ENCODE peak calls at places on chromosomes 6 and 20, in seven cellular contexts. N, J, Z, O, X, T and G are unnamed samples. For H3K4me1, the result is how much of the 10 kb centered on the place peaks cover.

GRCh38 chr6:130148181-130148580 is 74.6 kb downstream of the SAMD3 start:
- DNase-seq in N (no peak), J (no peak), Z (no peak), O (peak), X (no peak), T (no peak), G (no peak)

GRCh38 chr20:33444797-33445560 is 1.4 kb upstream of the SNTA1 start:
- DNase-seq in N (no peak), J (no peak), Z (no peak), O (peak), X (no peak), T (peak), G (no peak)

GRCh38 chr6:138571585-138572199 is 72.4 kb upstream of the NHSL1 start:
- DNase-seq in N (no peak), J (no peak), Z (no peak), O (no peak), X (no peak), T (no peak), G (peak)

GRCh38 chr6:102619585-102619984 is 1226.1 kb downstream of the GRIK2 start:
- DNase-seq in N (peak), J (no peak), Z (no peak), O (peak), X (no peak), T (no peak), G (peak)

GRCh38 chr20:44728835-44729342 is 13.7 kb downstream of the CCN5 start:
- DNase-seq in N (peak), J (no peak), Z (peak), O (peak), X (peak), T (no peak), G (peak)

GRCh38 chr6:107418118-107418517 is 41.2 kb downstream of the PDSS2 start:
- DNase-seq in N (peak), J (no peak), Z (peak), O (peak), X (no peak), T (no peak), G (peak)

GRCh38 chr6:26304213-26305096 is 60.5 kb upstream of the BTN3A2 start:
- DNase-seq in N (peak), J (no peak), Z (no peak), O (peak), X (no peak), T (peak), G (peak)

GRCh38 chr20:4813839-4814695 is 92.4 kb downstream of the PRND start:
- DNase-seq in N (no peak), J (peak), Z (no peak), O (peak), X (no peak), T (peak), G (no peak)

GRCh38 chr6:36753671-36754485 is 56.3 kb downstream of the RAB44 start:
- DNase-seq in N (no peak), J (no peak), Z (no peak), O (no peak), X (no peak), T (no peak), G (no peak)

GRCh38 chr6:2351807-2352431 is 106.5 kb upstream of the GMDS start:
- DNase-seq in N (no peak), J (no peak), Z (no peak), O (no peak), X (no peak), T (no peak), G (peak)

GRCh38 chr6:52183131-52183530 is 3.0 kb upstream of the IL17A start:
- DNase-seq in N (no peak), J (no peak), Z (no peak), O (no peak), X (no peak), T (no peak), G (no peak)

GRCh38 chr20:2144850-2145249 is 43.2 kb downstream of the STK35 start:
- DNase-seq in N (no peak), J (no peak), Z (no peak), O (peak), X (no peak), T (no peak), G (no peak)

GRCh38 chr20:62306440-62307187 is 3.8 kb downstream of the ADRM1 start:
- DNase-seq in N (no peak), J (no peak), Z (no peak), O (no peak), X (no peak), T (no peak), G (no peak)

GRCh38 chr6:652865-653264 is 4.0 kb downstream of the HUS1B start:
- DNase-seq in N (no peak), J (no peak), Z (no peak), O (no peak), X (no peak), T (no peak), G (no peak)

GRCh38 chr6:13383280-13384163 is 55.2 kb upstream of the TBC1D7 start:
- DNase-seq in N (peak), J (no peak), Z (no peak), O (no peak), X (no peak), T (no peak), G (peak)

GRCh38 chr6:163349001-163349680 is 65.4 kb upstream of the QKI start:
- DNase-seq in N (no peak), J (no peak), Z (no peak), O (no peak), X (no peak), T (no peak), G (no peak)

GRCh38 chr6:42086046-42086664 is 35.8 kb downstream of the TAF8 start:
- DNase-seq in N (no peak), J (no peak), Z (no peak), O (peak), X (no peak), T (no peak), G (no peak)

GRCh38 chr6:39841291-39841690 is 49.1 kb downstream of the DAAM2 start:
- DNase-seq in N (no peak), J (no peak), Z (no peak), O (no peak), X (no peak), T (no peak), G (peak)

GRCh38 chr6:50236164-50236563 is 186.4 kb upstream of the DEFB112 start:
- DNase-seq in N (no peak), J (no peak), Z (no peak), O (no peak), X (no peak), T (no peak), G (no peak)

GRCh38 chr6:145339089-145339488 is 396.2 kb downstream of the EPM2A start:
- DNase-seq in N (no peak), J (no peak), Z (no peak), O (no peak), X (no peak), T (no peak), G (no peak)

GRCh38 chr6:3749991-3750323 is 1.6 kb downstream of the PXDC1 start:
- DNase-seq in N (peak), J (peak), Z (no peak), O (no peak), X (no peak), T (peak), G (peak)

GRCh38 chr20:41630846-41631245 is 12.7 kb upstream of the CHD6 start:
- DNase-seq in N (no peak), J (no peak), Z (no peak), O (no peak), X (no peak), T (no peak), G (no peak)

GRCh38 chr6:146805546-146806325 is 207.0 kb downstream of the ADGB start:
- DNase-seq in N (no peak), J (no peak), Z (no peak), O (no peak), X (no peak), T (no peak), G (no peak)

GRCh38 chr6:2958802-2959201 is 12.6 kb downstream of the SERPINB6 start:
- DNase-seq in N (no peak), J (no peak), Z (no peak), O (no peak), X (no peak), T (no peak), G (no peak)

GRCh38 chr6:45344900-45345299 is 16.8 kb downstream of the RUNX2 start:
- DNase-seq in N (no peak), J (no peak), Z (no peak), O (no peak), X (no peak), T (no peak), G (no peak)

GRCh38 chr20:25399038-25399430 is 8.4 kb upstream of the ABHD12 start:
- DNase-seq in N (peak), J (no peak), Z (peak), O (peak), X (no peak), T (peak), G (peak)

GRCh38 chr6:73879894-73880293 is 183.9 kb downstream of the CD109 start:
- DNase-seq in N (no peak), J (no peak), Z (no peak), O (no peak), X (no peak), T (no peak), G (no peak)

GRCh38 chr20:1711826-1712601 is 54.4 kb upstream of the SIRPG start:
- DNase-seq in N (no peak), J (no peak), Z (no peak), O (no peak), X (no peak), T (no peak), G (no peak)

GRCh38 chr6:40999498-41000070 is 39.4 kb downstream of the UNC5CL start:
- DNase-seq in N (peak), J (no peak), Z (no peak), O (peak), X (no peak), T (peak), G (no peak)

GRCh38 chr6:47253136-47253535 is 56.6 kb downstream of the TNFRSF21 start:
- DNase-seq in N (no peak), J (no peak), Z (no peak), O (no peak), X (no peak), T (no peak), G (no peak)
- H3K4me1 ChIP-seq in N (under half), J (under half), Z (under half), O (under half), X (under half), T (under half), G (under half)

DNA sequence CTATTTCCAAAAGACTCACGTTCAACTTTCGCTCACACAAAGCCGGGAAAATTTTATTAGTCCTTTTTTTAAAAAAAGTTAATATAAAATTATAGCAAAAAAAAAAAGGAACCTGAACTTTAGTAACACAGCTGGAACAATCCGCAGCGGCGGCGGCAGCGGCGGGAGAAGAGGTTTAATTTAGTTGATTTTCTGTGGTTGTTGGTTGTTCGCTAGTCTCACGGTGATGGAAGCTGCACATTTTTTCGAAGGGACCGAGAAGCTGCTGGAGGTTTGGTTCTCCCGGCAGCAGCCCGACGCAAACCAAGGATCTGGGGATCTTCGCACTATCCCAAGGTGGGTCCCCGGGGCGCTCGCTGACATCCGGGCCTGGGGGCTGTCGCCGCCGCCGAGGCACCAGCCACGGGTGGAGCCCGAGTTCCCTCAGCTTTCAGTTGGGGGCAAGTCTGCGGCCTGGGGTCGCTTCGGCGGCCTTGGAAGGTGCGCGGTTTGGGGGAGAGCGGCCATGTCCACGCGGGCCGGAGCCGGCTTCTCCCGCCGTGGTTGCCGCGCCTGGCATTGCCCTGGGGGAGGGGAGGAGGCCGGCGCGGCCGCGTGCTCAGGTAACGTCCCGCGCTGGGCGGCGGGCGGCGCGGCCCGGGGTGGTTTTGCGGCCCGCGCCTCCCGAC is 429 bp downstream of the AMD1 start:
- DNase-seq in N (no peak), J (peak), Z (no peak), O (no peak), X (no peak), T (peak), G (peak)
- H3K4me3 ChIP-seq in N (peak), J (peak), Z (peak), O (peak), X (peak), T (peak), G (peak)

GRCh38 chr20:56418385-56418861 is 6.4 kb downstream of the CASS4 start:
- DNase-seq in N (peak), J (no peak), Z (no peak), O (no peak), X (no peak), T (no peak), G (no peak)

GRCh38 chr20:56417911-56418310 is 5.9 kb downstream of the CASS4 start:
- DNase-seq in N (no peak), J (no peak), Z (no peak), O (no peak), X (no peak), T (no peak), G (no peak)

GRCh38 chr20:56414842-56415765 is 3.0 kb downstream of the CASS4 start:
- DNase-seq in N (peak), J (no peak), Z (no peak), O (no peak), X (no peak), T (no peak), G (peak)

GRCh38 chr20:56420028-56420427 is 8.0 kb downstream of the CASS4 start:
- DNase-seq in N (no peak), J (no peak), Z (no peak), O (no peak), X (no peak), T (no peak), G (no peak)

GRCh38 chr20:56417402-56417801 is 5.3 kb downstream of the CASS4 start:
- DNase-seq in N (no peak), J (no peak), Z (no peak), O (no peak), X (no peak), T (no peak), G (no peak)
- H3K4me1 ChIP-seq in N (under half), J (under half), Z (under half), O (under half), X (under half), T (under half), G (under half)

GRCh38 chr6:161242779-161243693 is 30.8 kb downstream of the AGPAT4 start:
- DNase-seq in N (peak), J (no peak), Z (no peak), O (peak), X (no peak), T (no peak), G (peak)
- H3K4me3 ChIP-seq in N (no peak), J (no peak), Z (no peak), O (no peak), X (no peak), T (no peak), G (peak)

GRCh38 chr6:154494592-154494991 is 15.9 kb downstream of the CNKSR3 start:
- DNase-seq in N (no peak), J (no peak), Z (no peak), O (no peak), X (no peak), T (no peak), G (no peak)

GRCh38 chr6:154488802-154489437 is 21.6 kb downstream of the CNKSR3 start:
- DNase-seq in N (no peak), J (no peak), Z (no peak), O (no peak), X (no peak), T (no peak), G (peak)

GRCh38 chr6:154488276-154488627 is 22.2 kb downstream of the CNKSR3 start:
- DNase-seq in N (no peak), J (no peak), Z (no peak), O (no peak), X (no peak), T (no peak), G (peak)

GRCh38 chr6:154487367-154488275 is 22.9 kb downstream of the CNKSR3 start:
- DNase-seq in N (no peak), J (no peak), Z (no peak), O (no peak), X (no peak), T (no peak), G (peak)

GRCh38 chr6:154491567-154492470 is 18.7 kb downstream of the CNKSR3 start:
- DNase-seq in N (no peak), J (no peak), Z (no peak), O (no peak), X (no peak), T (no peak), G (peak)
- H3K4me1 ChIP-seq in N (under half), J (under half), Z (under half), O (under half), X (under half), T (under half), G (under half)